ENCODE peak calls at places on chromosomes 5 and 9, in four cellular contexts. One of them, this sample, is unnamed.

GRCh38 chr5:176955895-176956294 is 50.7 kb downstream of the UIMC1 start:
- DNase-seq in Panc1: no peak
- DNase-seq in spleen: no peak
- DNase-seq in IMR-90: peak
- DNase-seq in this sample: no peak

GRCh38 chr9:37364751-37365360 is 57.6 kb upstream of the GRHPR start:
- DNase-seq in spleen: no peak
- DNase-seq in IMR-90: no peak
- DNase-seq in Panc1: no peak
- DNase-seq in this sample: no peak

GRCh38 chr9:79360387-79361347 is 211.1 kb upstream of the TLE4 start:
- DNase-seq in Panc1: no peak
- DNase-seq in IMR-90: peak
- DNase-seq in spleen: no peak
- DNase-seq in this sample: no peak

GRCh38 chr9:20314981-20315380 is 307.3 kb downstream of the MLLT3 start:
- DNase-seq in IMR-90: no peak
- DNase-seq in spleen: no peak
- DNase-seq in Panc1: no peak
- DNase-seq in this sample: no peak

GRCh38 chr9:23812673-23813072 is 13.4 kb downstream of the ELAVL2 start:
- DNase-seq in Panc1: no peak
- DNase-seq in spleen: no peak
- DNase-seq in IMR-90: no peak
- DNase-seq in this sample: no peak

GRCh38 chr5:124741711-124742496 is 4.5 kb downstream of the ZNF608 start:
- DNase-seq in spleen: no peak
- DNase-seq in Panc1: no peak
- DNase-seq in IMR-90: peak
- DNase-seq in this sample: peak

GRCh38 chr9:70392189-70392588 is 22.3 kb downstream of the KLF9 start:
- DNase-seq in spleen: no peak
- DNase-seq in Panc1: no peak
- DNase-seq in IMR-90: no peak
- DNase-seq in this sample: no peak

GRCh38 chr5:39411051-39411450 is 13.7 kb downstream of the DAB2 start:
- DNase-seq in Panc1: no peak
- DNase-seq in IMR-90: peak
- DNase-seq in spleen: no peak
- DNase-seq in this sample: no peak

GRCh38 chr9:111454751-111455150 is 29.4 kb downstream of the ECPAS start:
- DNase-seq in Panc1: no peak
- DNase-seq in IMR-90: no peak
- DNase-seq in spleen: no peak
- DNase-seq in this sample: no peak

GRCh38 chr5:38532165-38532669 is 24.2 kb downstream of the LIFR start:
- DNase-seq in spleen: no peak
- DNase-seq in Panc1: no peak
- DNase-seq in IMR-90: no peak
- DNase-seq in this sample: no peak

GRCh38 chr9:89555426-89556375 is 49.1 kb upstream of the GADD45G start:
- DNase-seq in spleen: peak
- DNase-seq in IMR-90: no peak
- DNase-seq in Panc1: no peak
- DNase-seq in this sample: no peak

GRCh38 chr9:107883496-107884120 is 394.0 kb upstream of the KLF4 start:
- DNase-seq in Panc1: no peak
- DNase-seq in IMR-90: no peak
- DNase-seq in spleen: no peak
- DNase-seq in this sample: peak

GRCh38 chr5:139985733-139986132 is 57.4 kb downstream of the NRG2 start:
- DNase-seq in Panc1: peak
- DNase-seq in spleen: no peak
- DNase-seq in IMR-90: peak
- DNase-seq in this sample: peak

GRCh38 chr5:100644206-100644605 is 109.0 kb downstream of the FAM174A start:
- DNase-seq in spleen: no peak
- DNase-seq in IMR-90: no peak
- DNase-seq in Panc1: no peak
- DNase-seq in this sample: no peak

GRCh38 chr5:54021413-54022155 is 288.8 kb downstream of the ARL15 start:
- DNase-seq in IMR-90: peak
- DNase-seq in spleen: no peak
- DNase-seq in Panc1: no peak
- DNase-seq in this sample: no peak

GRCh38 chr9:135523521-135524129 is 2.4 kb downstream of the LCN1 start:
- DNase-seq in spleen: no peak
- DNase-seq in IMR-90: no peak
- DNase-seq in Panc1: no peak
- DNase-seq in this sample: no peak

GRCh38 chr9:99406939-99407338 is 184.9 kb downstream of the SEC61B start:
- DNase-seq in Panc1: no peak
- DNase-seq in IMR-90: no peak
- DNase-seq in spleen: no peak
- DNase-seq in this sample: no peak

GRCh38 chr9:137089232-137089947 is 2.6 kb downstream of the MAN1B1 start:
- DNase-seq in Panc1: no peak
- DNase-seq in spleen: no peak
- DNase-seq in IMR-90: no peak
- DNase-seq in this sample: no peak

GRCh38 chr5:103375356-103375755 is 116.8 kb downstream of the MACIR start:
- DNase-seq in IMR-90: peak
- DNase-seq in spleen: no peak
- DNase-seq in Panc1: no peak
- DNase-seq in this sample: no peak

GRCh38 chr5:53091304-53091703 is 18.3 kb downstream of the MOCS2 start:
- DNase-seq in IMR-90: peak
- DNase-seq in spleen: no peak
- DNase-seq in Panc1: no peak
- DNase-seq in this sample: no peak

GRCh38 chr5:17180957-17181723 is 36.3 kb upstream of the BASP1 start:
- DNase-seq in spleen: no peak
- DNase-seq in IMR-90: peak
- DNase-seq in Panc1: peak
- DNase-seq in this sample: peak

GRCh38 chr9:89864731-89865130 is 259.9 kb downstream of the GADD45G start:
- DNase-seq in IMR-90: no peak
- DNase-seq in Panc1: no peak
- DNase-seq in spleen: peak
- DNase-seq in this sample: no peak

GRCh38 chr9:112042244-112042638 is 132.9 kb downstream of the SUSD1 start:
- DNase-seq in spleen: no peak
- DNase-seq in IMR-90: no peak
- DNase-seq in Panc1: no peak
- DNase-seq in this sample: no peak

GRCh38 chr5:99315413-99316178 is 386.8 kb upstream of the CHD1 start:
- DNase-seq in Panc1: no peak
- DNase-seq in spleen: no peak
- DNase-seq in IMR-90: no peak
- DNase-seq in this sample: no peak

GRCh38 chr9:98915599-98915998 is 28.1 kb upstream of the COL15A1 start:
- DNase-seq in IMR-90: no peak
- DNase-seq in Panc1: no peak
- DNase-seq in spleen: no peak
- DNase-seq in this sample: no peak

GRCh38 chr5:65290677-65291076 is 191.0 kb downstream of the ADAMTS6 start:
- DNase-seq in Panc1: no peak
- DNase-seq in IMR-90: peak
- DNase-seq in spleen: no peak
- DNase-seq in this sample: no peak

DNA sequence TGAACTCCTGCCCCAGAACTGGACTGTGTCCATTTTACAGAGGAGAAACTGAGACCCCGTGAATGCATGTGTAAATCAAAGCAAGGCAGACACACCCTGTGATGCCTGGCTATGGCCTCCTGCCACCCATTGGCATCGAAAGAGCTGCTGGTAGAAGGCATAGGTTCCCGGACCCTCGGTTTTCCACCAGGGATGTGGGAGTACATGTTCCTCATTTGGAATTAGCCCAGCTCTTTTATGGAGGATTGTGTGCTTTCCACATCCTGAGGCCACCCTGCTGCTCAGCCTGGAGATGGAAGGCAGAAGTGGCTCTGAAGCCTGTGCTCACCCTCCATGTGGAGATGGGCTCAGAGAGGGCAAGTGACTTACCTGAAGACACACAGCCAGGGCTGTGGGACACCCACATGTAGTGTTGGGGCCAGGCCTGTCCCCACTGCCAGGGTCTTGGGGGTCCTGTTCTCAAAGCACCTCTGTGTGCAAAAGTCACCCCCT is 2.8 kb downstream of the SUSD3 start:
- DNase-seq in IMR-90: no peak
- DNase-seq in Panc1: no peak
- DNase-seq in spleen: no peak
- DNase-seq in this sample: no peak
- H3K4me3 ChIP-seq in IMR-90: no peak
- H3K4me3 ChIP-seq in Panc1: no peak
- H3K4me3 ChIP-seq in spleen: peak
- H3K4me3 ChIP-seq in this sample: no peak

GRCh38 chr5:67246108-67246507 is 49.5 kb upstream of the CD180 start:
- DNase-seq in spleen: no peak
- DNase-seq in Panc1: peak
- DNase-seq in IMR-90: peak
- DNase-seq in this sample: peak
- H3K27ac ChIP-seq in spleen: no peak
- H3K27ac ChIP-seq in Panc1: no peak
- H3K27ac ChIP-seq in IMR-90: no peak
- H3K27ac ChIP-seq in this sample: peak

GRCh38 chr9:97387936-97388684 is 23.8 kb upstream of the TDRD7 start:
- DNase-seq in spleen: no peak
- DNase-seq in IMR-90: no peak
- DNase-seq in Panc1: no peak
- DNase-seq in this sample: no peak
- H3K4me3 ChIP-seq in spleen: no peak
- H3K4me3 ChIP-seq in IMR-90: no peak
- H3K4me3 ChIP-seq in Panc1: no peak
- H3K4me3 ChIP-seq in this sample: no peak

DNA sequence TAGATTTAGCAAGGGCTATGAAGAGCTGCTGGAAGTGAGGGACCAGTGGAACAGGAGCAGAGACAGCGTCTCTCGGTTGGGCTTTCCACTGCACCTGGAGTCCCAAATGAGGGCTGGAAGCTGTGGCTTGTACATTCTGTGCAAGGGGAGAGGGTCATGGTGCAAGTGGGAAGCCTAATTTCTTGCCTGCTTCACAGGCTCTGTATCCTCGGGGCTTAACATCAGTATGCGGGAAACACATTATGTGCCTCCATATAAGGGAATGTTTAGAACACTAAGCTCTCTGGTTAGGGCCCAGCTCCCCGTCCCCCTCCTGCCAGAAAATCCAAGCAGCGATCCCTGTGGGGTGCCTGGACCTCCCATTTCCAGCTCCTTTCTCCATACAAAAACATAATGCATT is 89.0 kb upstream of the NIPAL4 start:
- DNase-seq in spleen: no peak
- DNase-seq in IMR-90: peak
- DNase-seq in Panc1: no peak
- DNase-seq in this sample: no peak
- H3K27ac ChIP-seq in spleen: no peak
- H3K27ac ChIP-seq in IMR-90: peak
- H3K27ac ChIP-seq in Panc1: no peak
- H3K27ac ChIP-seq in this sample: peak

GRCh38 chr9:76424491-76424890 is 30.3 kb upstream of the RFK start:
- DNase-seq in Panc1: no peak
- DNase-seq in spleen: no peak
- DNase-seq in IMR-90: no peak
- DNase-seq in this sample: no peak
- H3K4me3 ChIP-seq in Panc1: no peak
- H3K4me3 ChIP-seq in spleen: no peak
- H3K4me3 ChIP-seq in IMR-90: no peak
- H3K4me3 ChIP-seq in this sample: no peak

GRCh38 chr5:8598356-8598755 is 729.4 kb downstream of the MTRR start:
- DNase-seq in Panc1: no peak
- DNase-seq in IMR-90: peak
- DNase-seq in spleen: no peak
- DNase-seq in this sample: no peak

GRCh38 chr5:8601831-8602354 is 732.9 kb downstream of the MTRR start:
- DNase-seq in IMR-90: peak
- DNase-seq in Panc1: no peak
- DNase-seq in spleen: no peak
- DNase-seq in this sample: no peak

GRCh38 chr5:8600843-8601242 is 731.9 kb downstream of the MTRR start:
- DNase-seq in spleen: no peak
- DNase-seq in Panc1: no peak
- DNase-seq in IMR-90: no peak
- DNase-seq in this sample: no peak

DNA sequence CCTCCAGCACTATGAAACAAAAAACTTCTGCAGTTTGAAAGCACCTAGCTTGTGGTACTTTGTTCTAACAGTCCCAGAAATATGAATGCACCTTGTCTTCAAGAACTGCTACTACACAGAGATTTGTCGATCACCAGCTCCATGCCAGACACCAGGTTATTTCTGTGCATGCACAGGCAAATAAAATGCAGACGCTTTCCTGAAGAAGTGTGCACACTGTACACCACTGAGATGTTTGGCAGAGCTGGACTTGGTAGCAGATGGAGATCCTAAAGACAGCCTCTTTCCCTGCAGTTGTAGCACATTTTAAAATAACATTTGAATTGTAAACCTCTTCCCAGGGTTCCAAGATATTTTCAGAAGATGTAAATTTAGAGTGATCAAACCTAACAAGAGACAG is 730.0 kb downstream of the MTRR start:
- DNase-seq in IMR-90: no peak
- DNase-seq in Panc1: no peak
- DNase-seq in spleen: no peak
- DNase-seq in this sample: no peak
- H3K27ac ChIP-seq in IMR-90: no peak
- H3K27ac ChIP-seq in Panc1: no peak
- H3K27ac ChIP-seq in spleen: no peak
- H3K27ac ChIP-seq in this sample: no peak

DNA sequence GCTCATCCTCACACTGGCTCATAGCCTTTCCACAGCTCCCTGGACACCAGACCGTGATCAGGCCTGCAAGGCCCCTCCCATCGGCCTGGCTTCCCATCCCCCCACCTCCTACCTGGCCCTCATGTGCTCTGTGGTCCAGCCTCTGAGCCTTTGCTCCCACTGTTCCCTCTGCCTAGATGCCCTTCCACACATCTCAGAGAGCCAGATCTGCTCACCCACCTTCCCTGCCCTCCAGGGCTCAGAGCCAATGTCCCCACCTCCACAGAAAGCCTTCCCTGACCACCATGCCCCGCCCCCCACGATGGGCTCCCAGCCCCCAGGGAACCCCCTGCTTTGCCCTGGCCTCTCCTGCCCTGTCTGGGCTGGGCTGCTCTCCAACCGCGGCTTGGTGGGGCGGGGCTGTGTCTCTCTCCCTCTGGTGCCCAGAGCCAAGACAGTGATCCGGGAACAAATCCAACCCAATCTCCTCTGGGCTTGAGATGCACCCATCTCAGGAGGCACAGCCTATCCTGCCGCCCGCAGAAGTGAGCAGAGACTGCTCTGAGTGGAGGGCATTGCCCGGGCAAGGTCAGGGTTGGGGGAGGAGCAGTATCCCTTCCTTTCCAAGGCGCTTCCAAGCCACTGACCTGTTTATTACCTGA is 1.6 kb downstream of the NINJ1 start:
- DNase-seq in spleen: peak
- DNase-seq in Panc1: no peak
- DNase-seq in IMR-90: no peak
- DNase-seq in this sample: no peak
- H3K4me3 ChIP-seq in spleen: peak
- H3K4me3 ChIP-seq in Panc1: peak
- H3K4me3 ChIP-seq in IMR-90: peak
- H3K4me3 ChIP-seq in this sample: peak